ENCODE peak calls at places on chromosomes 5 and 9, in nine cellular contexts. F is body of pancreas, B is IMR-90, S is thoracic aorta, D is AG04450, R is spleen, X is HCT116, E is thyroid gland, V is A673. Z is an unnamed sample.
A peak's percentile ranks its signal among the peaks of the same experiment; 100 is the strongest.

GRCh38 chr9:124665391-124666058 is 105.6 kb downstream of the NR6A1 start:
- DNase-seq in F (no peak), B (peak; percentile 81), S (no peak), D (no peak), R (no peak), X (no peak), E (no peak), V (peak; percentile 49), Z (no peak)

GRCh38 chr9:83401328-83401895 is 136.8 kb downstream of the FRMD3 start:
- DNase-seq in F (no peak), B (no peak), S (no peak), D (no peak), R (no peak), X (no peak), E (no peak), V (no peak), Z (no peak)

GRCh38 chr9:2307480-2307879 is 292.3 kb downstream of the SMARCA2 start:
- DNase-seq in F (no peak), B (peak; percentile 33), S (no peak), D (peak; percentile 1), R (no peak), X (no peak), E (no peak), V (peak; percentile 65), Z (no peak)

GRCh38 chr5:71839049-71839834 is 120.2 kb downstream of the CARTPT start:
- DNase-seq in F (no peak), B (no peak), S (no peak), D (no peak), R (no peak), X (no peak), E (no peak), V (no peak), Z (no peak)

GRCh38 chr5:11384441-11385250 is 519.6 kb downstream of the CTNND2 start:
- DNase-seq in F (peak; percentile 51), B (no peak), S (no peak), D (no peak), R (no peak), X (no peak), E (peak; percentile 66), V (no peak), Z (no peak)

GRCh38 chr5:126970517-126971017 is 59.8 kb downstream of the MARCHF3 start:
- DNase-seq in F (no peak), B (peak; percentile 42), S (no peak), D (no peak), R (no peak), X (no peak), E (peak; percentile 5), V (peak; percentile 10), Z (no peak)

GRCh38 chr5:21685536-21685935 is 1167.6 kb downstream of the CDH12 start:
- DNase-seq in F (no peak), B (peak; percentile 28), S (no peak), D (no peak), R (no peak), X (no peak), E (no peak), V (peak; percentile 54), Z (no peak)

GRCh38 chr9:34408173-34408572 is 31.5 kb upstream of the MYORG start:
- DNase-seq in F (no peak), B (no peak), S (no peak), D (no peak), R (no peak), X (no peak), E (no peak), V (no peak), Z (no peak)

DNA sequence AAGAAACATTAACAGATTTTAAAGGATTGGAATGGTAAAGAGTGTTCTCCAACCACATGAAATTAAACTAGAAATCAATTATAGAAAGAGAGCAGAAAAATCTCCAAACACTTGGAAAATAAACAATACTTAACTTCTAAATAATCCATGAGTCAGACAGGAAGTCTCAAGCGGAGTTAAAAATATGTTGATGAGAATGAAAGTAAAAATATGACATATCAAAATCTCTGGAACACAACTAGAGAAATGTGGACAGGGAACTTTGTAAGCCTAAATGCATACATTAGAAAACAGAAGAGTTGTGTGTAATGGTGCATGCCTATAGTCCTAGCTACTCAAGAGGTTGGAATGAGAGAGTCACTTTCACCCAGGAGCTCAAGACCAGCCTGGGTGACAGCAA is 47.9 kb upstream of the ZNF618 start:
- DNase-seq in F (no peak), B (peak; percentile 8), S (no peak), D (no peak), R (no peak), X (no peak), E (no peak), V (peak; percentile 18), Z (no peak)
- H3K9me3 ChIP-seq in F (no peaks in the 10 kb centered on the region), B (peaks cover 3% of the 10 kb centered on the region), S (peaks cover 15% of the 10 kb centered on the region), D (no peaks in the 10 kb centered on the region), R (peaks cover 13% of the 10 kb centered on the region), X (no peaks in the 10 kb centered on the region), E (no peaks in the 10 kb centered on the region), V (peaks cover 7% of the 10 kb centered on the region), Z (no peaks in the 10 kb centered on the region)

DNA sequence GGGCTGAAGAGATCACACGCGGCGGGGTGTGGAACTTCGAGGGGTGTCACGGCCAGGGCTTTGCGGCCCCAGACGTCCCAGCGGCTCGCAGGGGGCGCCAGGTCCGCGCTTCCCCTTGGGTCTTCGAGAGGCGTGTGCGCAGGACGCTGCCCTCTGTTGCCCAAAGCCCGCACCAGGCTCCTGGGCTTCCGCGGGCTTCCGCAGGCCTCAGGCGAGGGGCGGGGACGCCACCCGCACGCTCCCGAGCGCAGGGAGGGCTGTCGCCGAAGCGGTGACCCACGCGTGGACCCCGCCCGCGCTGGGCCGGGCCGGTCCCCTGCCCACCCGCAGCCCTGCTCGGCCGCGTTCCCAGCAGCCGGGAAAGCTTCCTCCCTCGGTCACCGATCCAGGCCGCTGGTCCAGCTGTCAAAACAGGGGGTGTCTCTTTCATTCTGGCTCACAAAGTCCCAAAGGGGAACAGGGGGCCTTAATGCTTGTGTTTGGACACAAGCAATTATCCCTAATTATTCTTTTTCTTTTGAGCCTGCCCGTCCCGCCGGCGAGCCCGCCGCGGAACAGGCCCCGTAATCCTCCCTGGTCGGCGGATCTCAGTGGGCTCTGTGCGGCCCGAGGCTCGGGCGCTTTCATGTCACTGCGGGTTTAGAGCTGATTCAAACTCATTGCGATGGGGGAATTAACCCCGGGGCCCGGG is 60.6 kb downstream of the TMEM174 start:
- DNase-seq in F (peak; percentile 19), B (no peak), S (no peak), D (no peak), R (no peak), X (no peak), E (no peak), V (no peak), Z (no peak)
- TF ChIP-seq CTCF in F (no peak), B (no peak), S (no peak), D (no peak), R (no peak), X (no peak), E (no peak), V (no peak), Z (no peak)

GRCh38 chr9:122370303-122370702 is 521 bp upstream of the PTGS1 start:
- DNase-seq in F (no peak), B (no peak), S (no peak), D (no peak), R (peak; percentile 84), X (no peak), E (no peak), V (no peak), Z (no peak)
- H3K4me3 ChIP-seq in F (no peak overlapping the region), B (peak overlapping the region; percentile 81), S (peak overlapping the region; percentile 69), D (peak overlapping the region; percentile 72), R (peak overlapping the region; percentile 52), X (peak overlapping the region; percentile 40), E (no peak overlapping the region), V (no peak overlapping the region), Z (peak overlapping the region; percentile 57)

DNA sequence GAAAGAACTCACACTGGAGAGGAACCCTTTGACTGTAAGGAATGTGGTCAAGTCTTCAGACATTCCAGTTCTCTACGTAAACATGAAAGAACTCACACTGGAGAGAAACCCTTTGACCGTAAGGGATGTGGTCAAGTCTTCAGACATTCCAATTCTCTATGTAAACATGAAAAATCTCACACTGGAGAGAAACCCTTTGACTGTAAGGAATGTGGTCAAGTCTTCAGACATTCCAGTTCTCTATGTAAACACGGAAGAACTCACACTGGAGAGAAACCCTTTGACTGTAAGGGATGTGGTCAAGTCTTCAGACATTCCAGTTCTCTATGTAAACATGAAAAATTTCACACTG is 32.6 kb downstream of the MAPK9 start:
- DNase-seq in F (no peak), B (peak; percentile 1), S (no peak), D (no peak), R (no peak), X (no peak), E (no peak), V (no peak), Z (no peak)
- H3K9me3 ChIP-seq in F (no peaks in the 10 kb centered on the region), B (peaks cover 73% of the 10 kb centered on the region), S (peaks cover 100% of the 10 kb centered on the region), D (peaks cover 66% of the 10 kb centered on the region), R (peaks cover 100% of the 10 kb centered on the region), X (peaks cover 52% of the 10 kb centered on the region), E (peaks cover 13% of the 10 kb centered on the region), V (peaks cover 62% of the 10 kb centered on the region), Z (peaks cover 6% of the 10 kb centered on the region)

DNA sequence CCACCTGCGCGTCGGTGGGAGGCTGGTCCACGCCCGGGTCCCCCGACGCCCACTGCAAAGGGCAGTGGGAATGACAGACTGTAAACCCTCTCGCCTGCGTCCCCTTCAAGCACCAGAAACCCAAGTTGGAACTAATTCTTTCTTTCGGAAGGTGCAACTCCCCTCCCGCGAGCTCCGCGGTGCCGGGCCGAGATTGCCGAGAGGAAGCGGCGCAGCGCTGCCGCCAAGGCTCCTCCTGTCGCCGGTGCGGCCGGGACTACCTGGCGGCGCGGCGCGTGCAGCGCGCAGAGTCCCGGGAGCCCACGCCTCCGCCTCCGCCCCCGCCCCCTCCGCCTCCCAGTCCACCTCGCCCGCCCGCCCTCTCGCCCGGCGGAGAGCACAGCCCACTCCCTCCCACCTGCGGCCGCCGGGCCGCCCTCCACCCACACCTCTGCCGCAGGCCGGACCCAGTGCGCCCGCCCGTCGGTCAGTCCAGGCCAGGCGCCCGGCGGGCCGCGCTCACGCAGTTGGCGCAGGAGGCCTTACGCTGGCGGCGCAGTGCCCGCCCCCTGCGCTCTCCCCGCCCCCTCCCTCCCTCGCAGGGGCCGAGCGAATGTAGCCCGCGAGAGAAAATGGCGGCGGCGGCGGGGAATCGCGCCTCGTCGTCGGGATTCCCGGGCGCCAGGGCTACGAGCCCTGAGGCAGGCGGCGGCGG is at the start of gene MAP3K1:
- DNase-seq in F (peak; percentile 95), B (peak; percentile 60), S (no peak), D (no peak), R (peak; percentile 97), X (no peak), E (peak; percentile 94), V (peak; percentile 82), Z (peak; percentile 60)
- TF ChIP-seq CTCF in F (no peak), B (no peak), S (no peak), D (no peak), R (peak; percentile 37), X (no peak), E (peak; percentile 39), V (no peak), Z (peak; percentile 35)